ENCODE peak calls at places on chromosomes 12 and 14, in five cellular contexts. E, M, W, V and G are unnamed samples.

GRCh38 chr12:106851306-106851705 is 76.8 kb downstream of the RIC8B start:
- DNase-seq in E (no peak), M (no peak), W (no peak), V (no peak), G (no peak)

GRCh38 chr12:68113644-68114043 is 45.9 kb downstream of the IFNG start:
- DNase-seq in E (no peak), M (peak), W (peak), V (no peak), G (no peak)

GRCh38 chr12:9751204-9752144 is 9.2 kb downstream of the CD69 start:
- DNase-seq in E (no peak), M (no peak), W (peak), V (no peak), G (no peak)

GRCh38 chr12:94186461-94187237 is 38.3 kb downstream of the PLXNC1 start:
- DNase-seq in E (peak), M (no peak), W (no peak), V (peak), G (peak)

GRCh38 chr14:97306785-97307246 is 509.6 kb downstream of the VRK1 start:
- DNase-seq in E (no peak), M (no peak), W (no peak), V (peak), G (no peak)

GRCh38 chr12:65536876-65537661 is 258.6 kb downstream of the MSRB3 start:
- DNase-seq in E (peak), M (no peak), W (peak), V (peak), G (peak)

GRCh38 chr14:64053694-64054669 is 201.2 kb downstream of the SYNE2 start:
- DNase-seq in E (no peak), M (no peak), W (no peak), V (no peak), G (peak)

GRCh38 chr12:94930216-94930654 is 73.3 kb downstream of the NDUFA12 start:
- DNase-seq in E (no peak), M (no peak), W (no peak), V (no peak), G (no peak)

GRCh38 chr12:54019924-54020586 is 8.2 kb upstream of the HOXC6 start:
- DNase-seq in E (no peak), M (no peak), W (no peak), V (no peak), G (no peak)

GRCh38 chr12:122843472-122843871 is 8.2 kb downstream of the HIP1R start:
- DNase-seq in E (no peak), M (no peak), W (no peak), V (no peak), G (no peak)

GRCh38 chr12:92140919-92141536 is 4.6 kb downstream of the BTG1 start:
- DNase-seq in E (no peak), M (no peak), W (no peak), V (no peak), G (no peak)

GRCh38 chr14:71725802-71726638 is 206.2 kb upstream of the RGS6 start:
- DNase-seq in E (no peak), M (no peak), W (peak), V (peak), G (no peak)

GRCh38 chr12:13106666-13107065 is 3.2 kb upstream of the GSG1 start:
- DNase-seq in E (no peak), M (no peak), W (no peak), V (no peak), G (no peak)

GRCh38 chr12:14635776-14636175 is 60.6 kb downstream of the GUCY2C start:
- DNase-seq in E (no peak), M (no peak), W (no peak), V (peak), G (no peak)

GRCh38 chr12:2610358-2610757 is 184.4 kb upstream of the FKBP4 start:
- DNase-seq in E (no peak), M (no peak), W (no peak), V (no peak), G (no peak)

GRCh38 chr14:52079239-52079956 is 10.5 kb upstream of the NID2 start:
- DNase-seq in E (peak), M (no peak), W (no peak), V (peak), G (no peak)

DNA sequence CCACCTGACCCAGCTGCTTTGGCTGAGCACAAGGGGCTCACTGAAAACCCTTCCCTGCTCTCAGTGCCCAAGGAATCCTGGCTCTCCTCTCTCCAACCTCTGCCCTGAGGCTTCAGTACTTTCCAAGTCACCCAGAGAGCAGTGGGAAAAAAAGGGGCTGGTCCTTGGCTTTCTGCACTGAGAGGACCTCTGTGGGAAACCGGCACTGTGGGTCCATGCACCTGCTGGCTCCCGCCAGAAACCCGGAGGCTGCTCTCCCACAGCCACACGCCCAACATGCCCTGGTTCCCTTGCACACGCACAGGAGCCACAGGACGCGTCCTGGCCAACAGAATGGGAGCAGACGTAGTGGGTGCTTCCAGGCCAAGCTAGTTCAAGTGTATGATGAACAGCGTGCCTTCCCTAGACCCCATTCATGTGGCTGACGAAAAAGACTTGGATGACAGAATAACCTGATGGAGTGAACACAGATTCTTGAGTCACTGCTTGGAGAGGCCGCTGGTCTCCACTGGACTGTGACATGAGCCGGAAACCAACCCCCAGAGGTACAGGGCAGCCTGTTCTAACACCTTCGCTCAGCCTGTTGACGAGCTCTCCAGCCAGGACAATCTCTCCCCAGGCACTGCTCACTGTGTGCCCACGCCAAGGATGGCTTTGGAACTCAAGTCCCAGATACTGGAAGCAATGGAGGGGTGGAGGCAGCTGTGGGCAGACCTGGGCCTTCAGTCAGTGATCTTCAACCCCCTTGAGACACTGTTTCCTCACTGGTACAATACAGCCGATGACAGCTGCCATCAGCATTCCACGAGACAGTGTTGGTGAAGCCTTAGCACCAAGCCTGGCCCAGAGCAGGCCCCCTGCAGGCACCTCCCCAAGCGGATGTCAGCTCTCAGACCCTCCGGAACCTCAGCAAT is 87.7 kb downstream of the ITPK1 start:
- DNase-seq in E (no peak), M (no peak), W (no peak), V (no peak), G (peak)
- H3K27ac ChIP-seq in E (no peak), M (no peak), W (no peak), V (no peak), G (peak)

GRCh38 chr12:50240096-50240791 is 43.1 kb downstream of the LIMA1 start:
- DNase-seq in E (no peak), M (no peak), W (no peak), V (no peak), G (peak)

GRCh38 chr12:50239355-50239891 is 43.9 kb downstream of the LIMA1 start:
- DNase-seq in E (no peak), M (no peak), W (no peak), V (no peak), G (no peak)

GRCh38 chr12:50240792-50241114 is 42.6 kb downstream of the LIMA1 start:
- DNase-seq in E (no peak), M (no peak), W (no peak), V (no peak), G (no peak)

GRCh38 chr12:50242751-50243191 is 40.5 kb downstream of the LIMA1 start:
- DNase-seq in E (no peak), M (no peak), W (no peak), V (peak), G (no peak)

DNA sequence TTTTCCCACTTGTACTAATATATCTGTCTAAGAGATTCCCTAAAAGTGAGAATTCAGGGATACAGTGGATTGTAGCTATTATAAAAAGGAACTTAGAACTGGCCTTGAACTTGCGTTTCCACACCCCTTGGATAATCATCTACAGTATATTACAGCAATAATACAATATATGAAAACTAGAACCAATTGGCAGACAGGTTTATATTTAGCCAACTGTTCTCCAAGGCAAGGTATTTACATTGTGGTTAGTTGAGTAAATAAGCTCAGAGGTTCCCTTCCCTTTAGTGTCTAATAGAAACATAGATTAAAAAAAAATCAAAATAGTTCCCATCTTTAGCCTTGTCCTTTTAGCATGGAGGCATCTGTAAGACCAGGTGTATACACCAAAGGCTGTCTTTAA is 42.1 kb downstream of the LIMA1 start:
- DNase-seq in E (no peak), M (no peak), W (peak), V (no peak), G (no peak)
- H3K4me3 ChIP-seq in E (no peak), M (no peak), W (no peak), V (no peak), G (no peak)

GRCh38 chr14:102805454-102805891 is 28.2 kb downstream of the TRAF3 start:
- DNase-seq in E (no peak), M (peak), W (no peak), V (peak), G (no peak)
- TF ChIP-seq CTCF in E (peak), M (no peak), W (no peak), V (peak), G (no peak)

DNA sequence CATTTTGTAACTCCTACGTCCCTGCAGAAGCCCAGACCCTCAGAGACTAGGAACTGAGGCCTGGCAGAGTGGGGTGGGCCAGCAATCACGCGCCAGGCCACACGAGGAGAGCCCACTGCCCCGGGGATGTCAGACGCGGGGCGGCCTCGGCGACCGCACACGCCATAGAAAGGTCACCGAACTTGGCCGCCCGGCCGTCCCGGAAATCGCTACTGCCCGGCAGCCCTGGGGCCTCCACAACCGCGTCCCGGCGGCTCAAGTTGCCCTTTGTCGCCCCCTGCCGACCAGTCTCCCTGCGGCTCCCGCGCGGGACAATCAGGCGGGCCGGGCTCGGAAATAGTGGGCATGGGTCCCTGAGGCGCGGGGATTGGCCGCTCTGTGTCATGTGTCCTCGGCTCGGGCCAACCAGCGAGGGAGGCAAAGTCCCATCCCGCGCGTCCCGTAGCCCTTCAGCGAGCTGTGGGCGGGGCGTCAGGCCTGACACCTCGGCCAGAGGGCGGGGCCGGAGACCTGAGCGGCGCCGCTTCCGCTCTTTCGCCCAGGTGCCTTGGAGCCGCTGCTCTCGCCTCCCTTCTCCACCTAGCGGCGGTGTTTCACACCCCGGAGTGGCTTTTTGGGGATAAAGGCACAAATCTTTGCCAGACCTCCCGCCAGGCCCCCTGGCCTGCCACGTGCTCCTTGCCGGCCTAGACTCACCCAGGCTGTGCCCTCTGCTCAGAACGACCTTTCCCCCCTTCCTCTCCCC is 33.4 kb upstream of the DEGS2 start:
- DNase-seq in E (peak), M (peak), W (peak), V (peak), G (peak)
- H3K27ac ChIP-seq in E (peak), M (peak), W (peak), V (peak), G (peak)

DNA sequence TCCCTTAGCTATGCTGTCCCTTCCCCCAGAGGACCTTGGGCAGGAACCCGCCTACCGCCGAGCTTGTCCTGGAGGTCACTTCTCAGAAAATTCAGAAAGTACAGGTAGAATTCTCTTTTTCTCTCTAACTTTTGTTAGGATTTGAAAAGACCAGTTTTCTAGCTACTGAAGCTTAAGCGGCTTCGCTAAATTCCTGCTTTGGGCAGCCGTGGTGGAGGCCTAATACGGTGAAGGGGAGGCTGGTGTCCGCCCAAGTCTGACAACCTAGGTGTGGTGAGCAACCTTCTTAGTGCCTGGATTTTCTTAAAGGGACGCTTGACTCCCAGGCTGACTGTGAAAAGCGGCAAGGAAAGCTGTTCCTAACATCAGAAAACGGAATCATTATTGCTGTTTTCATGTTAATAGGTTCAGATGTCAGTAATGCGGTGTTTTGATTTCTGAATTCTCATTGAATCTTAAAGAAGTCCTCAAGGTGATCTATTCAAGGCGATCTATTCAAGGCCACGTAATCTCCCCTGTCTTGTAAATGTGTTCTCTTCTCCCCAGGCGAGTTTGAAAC is 835 bp downstream of the FGD4 start:
- DNase-seq in E (no peak), M (peak), W (peak), V (no peak), G (no peak)
- H3K4me3 ChIP-seq in E (peak), M (peak), W (peak), V (peak), G (peak)

GRCh38 chr12:39603065-39603464 is 16.5 kb downstream of the ABCD2 start:
- DNase-seq in E (no peak), M (no peak), W (no peak), V (no peak), G (no peak)
- TF ChIP-seq CTCF in E (no peak), M (no peak), W (no peak), V (no peak), G (no peak)

DNA sequence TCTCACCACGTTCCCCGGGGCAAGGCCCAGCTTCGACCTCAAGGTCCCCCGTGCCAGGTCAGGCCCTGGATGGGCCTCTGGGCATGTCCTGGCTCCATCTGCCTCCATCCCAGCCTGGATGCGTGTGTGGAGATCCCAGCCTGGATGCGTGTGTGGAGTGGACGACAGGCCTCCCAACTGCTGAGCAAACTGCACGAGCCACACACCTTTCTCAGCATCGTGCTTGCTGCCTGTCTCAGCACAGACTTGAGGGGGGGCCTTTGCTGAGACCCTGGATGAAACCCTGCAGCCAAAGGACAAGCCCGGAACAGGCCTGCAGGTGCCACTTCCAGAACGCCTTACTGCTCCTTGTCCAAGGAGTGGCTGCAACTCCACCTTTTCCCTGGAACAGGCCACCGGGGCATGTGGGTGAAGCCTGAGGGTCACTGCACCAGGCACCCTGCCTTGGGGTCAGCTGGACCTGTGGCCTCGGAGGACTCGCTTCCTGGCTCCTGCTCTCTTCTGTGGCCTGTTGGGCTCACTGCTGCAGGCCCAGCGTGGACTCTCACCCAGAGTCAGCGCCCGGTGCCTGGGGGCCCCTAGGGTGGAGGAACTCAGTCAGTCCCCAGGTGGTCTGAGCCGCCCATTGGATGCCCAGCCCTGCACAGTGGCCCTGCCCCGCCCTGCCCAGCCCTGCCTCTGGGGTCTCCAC is 176.0 kb downstream of the KIF26A start:
- DNase-seq in E (no peak), M (peak), W (no peak), V (no peak), G (no peak)
- H3K27ac ChIP-seq in E (no peak), M (no peak), W (no peak), V (no peak), G (no peak)